ENCODE peak calls at places on chromosomes 4 and X, in nine cellular contexts. S is transverse colon, F is prostate gland, O is K562, W is cardiac fibroblast, B is dorsolateral prefrontal cortex, E is left ventricle myocardium inferior, N is WERI-Rb-1, Z is psoas muscle. T is an unnamed sample.

GRCh38 chr4:26857278-26858034 is 3.2 kb upstream of the STIM2 start:
- DNase-seq in S (peak), F (peak), O (peak), W (peak), B (peak), E (peak), N (peak), Z (peak), T (peak)

GRCh38 chr4:38160487-38161207 is 200.4 kb downstream of the PTTG2 start:
- DNase-seq in S (peak), F (no peak), O (no peak), W (peak), B (no peak), E (no peak), N (no peak), Z (no peak), T (peak)

GRCh38 chr4:10342866-10343265 is 114.4 kb downstream of the ZNF518B start:
- DNase-seq in S (no peak), F (no peak), O (no peak), W (no peak), B (no peak), E (no peak), N (no peak), Z (no peak), T (no peak)

GRCh38 chr4:188941524-188942109 is 802.4 kb downstream of the TRIML1 start:
- DNase-seq in S (no peak), F (no peak), O (no peak), W (peak), B (no peak), E (no peak), N (no peak), Z (no peak), T (no peak)

GRCh38 chr4:10336471-10336870 is 120.8 kb downstream of the ZNF518B start:
- DNase-seq in S (no peak), F (no peak), O (no peak), W (no peak), B (no peak), E (no peak), N (no peak), Z (no peak), T (no peak)

GRCh38 chr4:151133311-151133710 is 33.9 kb downstream of the RPS3A start:
- DNase-seq in S (no peak), F (no peak), O (no peak), W (no peak), B (no peak), E (no peak), N (no peak), Z (no peak), T (no peak)

GRCh38 chr4:577499-578450 is 1.7 kb upstream of the TMEM271 start:
- DNase-seq in S (no peak), F (no peak), O (no peak), W (peak), B (peak), E (no peak), N (no peak), Z (no peak), T (no peak)

GRCh38 chrX:9163153-9163790 is 129.3 kb upstream of the FAM9B start:
- DNase-seq in S (no peak), F (no peak), O (no peak), W (no peak), B (no peak), E (no peak), N (no peak), Z (no peak), T (no peak)

GRCh38 chr4:28167411-28167810 is 1306.8 kb downstream of the STIM2 start:
- DNase-seq in S (no peak), F (no peak), O (no peak), W (no peak), B (no peak), E (no peak), N (no peak), Z (no peak), T (no peak)

GRCh38 chr4:169383724-169384123 is 113.0 kb upstream of the SH3RF1 start:
- DNase-seq in S (no peak), F (no peak), O (no peak), W (peak), B (no peak), E (no peak), N (no peak), Z (no peak), T (no peak)

GRCh38 chr4:78477276-78477675 is 74.3 kb upstream of the ANXA3 start:
- DNase-seq in S (no peak), F (no peak), O (no peak), W (peak), B (no peak), E (no peak), N (no peak), Z (no peak), T (no peak)

GRCh38 chr4:133000012-133000411 is 149.1 kb upstream of the PCDH10 start:
- DNase-seq in S (no peak), F (no peak), O (no peak), W (peak), B (no peak), E (no peak), N (no peak), Z (no peak), T (no peak)

GRCh38 chrX:49162620-49163019 is at the start of gene MAGIX:
- DNase-seq in S (no peak), F (no peak), O (no peak), W (no peak), B (no peak), E (no peak), N (no peak), Z (no peak), T (no peak)

GRCh38 chrX:39953027-39953426 is 144.7 kb downstream of the BCOR start:
- DNase-seq in S (no peak), F (no peak), O (no peak), W (no peak), B (no peak), E (no peak), N (no peak), Z (no peak), T (no peak)

GRCh38 chrX:44675364-44676024 is 132.8 kb upstream of the FUNDC1 start:
- DNase-seq in S (no peak), F (peak), O (peak), W (peak), B (peak), E (peak), N (no peak), Z (peak), T (no peak)

GRCh38 chr4:129254126-129254525 is 158.2 kb downstream of the C4orf33 start:
- DNase-seq in S (no peak), F (no peak), O (no peak), W (no peak), B (no peak), E (no peak), N (no peak), Z (no peak), T (no peak)

GRCh38 chr4:36226430-36227227 is 17.7 kb downstream of the ARAP2 start:
- DNase-seq in S (no peak), F (no peak), O (no peak), W (no peak), B (no peak), E (no peak), N (no peak), Z (no peak), T (no peak)

GRCh38 chrX:143340190-143340589 is 177.1 kb downstream of the SPANXN3 start:
- DNase-seq in S (no peak), F (no peak), O (no peak), W (no peak), B (no peak), E (no peak), N (no peak), Z (no peak), T (no peak)

GRCh38 chrX:41391606-41392005 is 55.5 kb upstream of the NYX start:
- DNase-seq in S (peak), F (peak), O (no peak), W (no peak), B (no peak), E (no peak), N (no peak), Z (no peak), T (no peak)

GRCh38 chrX:141341341-141341740 is 99.0 kb upstream of the SPANXC start:
- DNase-seq in S (no peak), F (no peak), O (no peak), W (peak), B (no peak), E (no peak), N (no peak), Z (no peak), T (no peak)

GRCh38 chr4:184114431-184114830 is 103.2 kb downstream of the ENPP6 start:
- DNase-seq in S (no peak), F (no peak), O (no peak), W (no peak), B (peak), E (no peak), N (no peak), Z (no peak), T (no peak)

GRCh38 chrX:2903366-2903765 is 25.8 kb downstream of the ARSD start:
- DNase-seq in S (no peak), F (no peak), O (no peak), W (no peak), B (no peak), E (no peak), N (no peak), Z (no peak), T (no peak)
- TF ChIP-seq CTCF in S (no peak), F (no peak), O (no peak), W (no peak), B (no peak), E (no peak), N (peak), Z (no peak), T (no peak)

GRCh38 chr4:76233534-76233933 is 18.0 kb upstream of the FAM47E start:
- DNase-seq in S (no peak), F (no peak), O (peak), W (no peak), B (no peak), E (no peak), N (no peak), Z (no peak), T (no peak)
- H3K4me3 ChIP-seq in S (no peak), F (no peak), O (peak), W (no peak), B (no peak), E (no peak), N (no peak), Z (no peak), T (no peak)

GRCh38 chrX:125132274-125132673 is 187.4 kb upstream of the TEX13C start:
- DNase-seq in S (no peak), F (no peak), O (peak), W (no peak), B (no peak), E (no peak), N (no peak), Z (no peak), T (no peak)

DNA sequence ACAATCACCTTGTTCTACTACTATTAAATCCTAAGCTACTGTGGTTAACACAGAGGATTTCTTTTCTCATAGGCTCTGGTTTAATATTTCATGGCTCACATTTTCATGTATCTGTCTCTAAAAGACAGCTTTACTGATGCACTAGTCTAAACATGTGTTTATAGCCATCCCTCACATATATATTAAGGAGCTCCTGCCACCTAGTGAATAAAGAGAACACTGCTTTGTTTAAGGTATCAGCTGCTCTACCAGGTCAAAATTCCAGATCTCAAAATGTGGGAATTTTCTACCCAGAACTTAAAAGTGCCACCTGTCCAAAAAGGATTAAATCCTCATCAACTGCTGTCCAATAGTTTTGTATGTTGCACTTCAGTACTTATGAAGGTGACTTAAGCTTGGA is 188.5 kb upstream of the TEX13C start:
- DNase-seq in S (no peak), F (no peak), O (no peak), W (no peak), B (no peak), E (no peak), N (no peak), Z (no peak), T (no peak)
- TF ChIP-seq CTCF in S (no peak), F (no peak), O (peak), W (no peak), B (no peak), E (no peak), N (no peak), Z (no peak), T (peak)

GRCh38 chr4:4182835-4183568 is 43.7 kb downstream of the OTOP1 start:
- DNase-seq in S (no peak), F (no peak), O (peak), W (peak), B (no peak), E (no peak), N (peak), Z (no peak), T (peak)
- H3K4me3 ChIP-seq in S (no peak), F (no peak), O (no peak), W (no peak), B (no peak), E (no peak), N (no peak), Z (no peak), T (no peak)

DNA sequence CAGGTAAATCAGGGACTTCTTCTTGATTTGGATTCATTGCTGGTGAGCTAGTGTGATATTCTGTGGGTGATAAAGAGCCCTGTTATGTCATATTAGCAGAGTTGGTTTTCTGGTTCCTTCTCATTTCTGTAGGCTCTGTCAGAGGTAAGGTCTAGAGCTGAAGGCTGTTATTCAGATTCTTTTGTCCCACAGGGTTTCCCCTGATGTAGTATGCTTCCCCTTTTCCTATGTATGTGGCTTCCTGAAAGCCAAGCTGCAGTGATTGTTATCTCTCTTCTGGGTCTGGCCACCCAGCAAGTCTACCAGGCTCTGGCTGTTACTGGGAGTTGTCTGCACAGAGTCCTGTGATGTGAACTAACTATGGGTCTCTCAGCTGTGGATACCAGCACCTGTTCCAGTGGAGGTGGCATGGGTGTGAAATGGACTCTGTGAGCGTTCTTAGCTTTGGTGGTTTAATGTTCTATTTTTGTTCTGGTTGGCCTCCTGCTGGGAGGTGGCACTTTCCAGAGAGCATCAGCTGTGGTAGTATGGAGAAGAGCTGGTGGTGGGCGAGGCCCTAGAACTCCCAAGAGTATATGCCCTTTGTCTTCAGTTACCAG is 373.7 kb downstream of the AR start:
- DNase-seq in S (no peak), F (no peak), O (no peak), W (no peak), B (no peak), E (no peak), N (no peak), Z (no peak), T (no peak)
- TF ChIP-seq CTCF in S (no peak), F (no peak), O (no peak), W (no peak), B (no peak), E (no peak), N (no peak), Z (no peak), T (no peak)